ENCODE peak calls at places on chromosome 20, in ten cellular contexts. Y is H1; H is astrocyte of the hippocampus; S is CD8-positive, alpha-beta memory T cell; Q is lower lobe of right lung; T is erythroblast; D is upper lobe of right lung; W is stimulated activated naive B cell treated with anti-CD40 and anti-IgM and Interleukin-4, amounts not matched to agents 10 μg/mL and 1 μg/mL and 100 μg/mL, for 72 hours; X is AG20443; P is Caco-2. I is an unnamed sample.

GRCh38 chr20:40807771-40808170 is 118.7 kb upstream of the MAFB start:
- DNase-seq in P (no peak), W (no peak), S (no peak), X (no peak), Q (no peak), H (no peak), Y (no peak), T (no peak), D (no peak), I (no peak)

GRCh38 chr20:17965042-17965697 is 3.4 kb downstream of the SNX5 start:
- DNase-seq in D (no peak), Y (no peak), S (no peak), X (no peak), T (peak; percentile 83), H (no peak), P (no peak), Q (no peak), W (no peak), I (no peak)

GRCh38 chr20:12012241-12013222 is 94.8 kb downstream of the BTBD3 start:
- DNase-seq in X (peak; percentile 69), S (no peak), D (no peak), P (peak; percentile 53), Q (no peak), W (peak; percentile 43), Y (peak; percentile 60), T (peak; percentile 65), H (peak; percentile 50), I (no peak)

GRCh38 chr20:62190639-62191411 is 8.0 kb downstream of the MTG2 start:
- DNase-seq in S (no peak), X (no peak), D (no peak), P (no peak), H (no peak), W (no peak), T (no peak), Y (no peak), Q (peak; percentile 24), I (no peak)

GRCh38 chr20:12673352-12673751 is 335.4 kb upstream of the SPTLC3 start:
- DNase-seq in Y (no peak), T (no peak), D (no peak), P (no peak), S (no peak), Q (no peak), X (no peak), H (no peak), W (no peak), I (no peak)

GRCh38 chr20:59008715-59009336 is 1.8 kb upstream of the CTSZ start:
- DNase-seq in H (no peak), W (no peak), P (no peak), S (no peak), T (no peak), Q (no peak), X (no peak), D (no peak), Y (no peak), I (no peak)

GRCh38 chr20:2151805-2152727 is 50.4 kb downstream of the STK35 start:
- DNase-seq in Q (no peak), H (peak; percentile 54), D (no peak), T (no peak), S (no peak), W (no peak), Y (no peak), X (peak; percentile 88), P (no peak), I (no peak)

GRCh38 chr20:57622579-57623381 is 2.6 kb upstream of the ZBP1 start:
- DNase-seq in Q (peak; percentile 76), Y (peak; percentile 38), X (peak; percentile 71), H (peak; percentile 80), W (peak; percentile 48), P (peak; percentile 81), D (peak; percentile 80), T (peak; percentile 25), S (peak; percentile 53), I (no peak)

GRCh38 chr20:20837574-20838021 is 125.2 kb upstream of the RALGAPA2 start:
- DNase-seq in Q (no peak), T (peak; percentile 51), S (no peak), P (peak; percentile 68), H (peak; percentile 68), W (peak; percentile 17), D (peak; percentile 74), X (peak; percentile 74), Y (no peak), I (peak; percentile 70)